ENCODE peak calls at places on chromosomes 12 and 14, in eight cellular contexts. One of them, this sample, is unnamed.
A peak's percentile ranks its signal among the peaks of the same experiment; 100 is the strongest.

GRCh38 chr12:87274594-87275245 is 754.5 kb downstream of the C12orf50 start:
- DNase-seq in right atrium auricular region: no peak
- DNase-seq in HT-29: peak; percentile 49
- DNase-seq in cardiac muscle cell: peak; percentile 60
- DNase-seq in RWPE1: peak; percentile 26
- DNase-seq in choroid plexus epithelial cell: peak; percentile 72
- DNase-seq in anterior cingulate cortex: no peak
- DNase-seq in NAMALWA: peak; percentile 58
- DNase-seq in this sample: peak; percentile 32

GRCh38 chr12:56120158-56120846 is 2.2 kb downstream of the ZC3H10 start:
- DNase-seq in right atrium auricular region: no peak
- DNase-seq in HT-29: no peak
- DNase-seq in cardiac muscle cell: no peak
- DNase-seq in RWPE1: peak; percentile 70
- DNase-seq in choroid plexus epithelial cell: peak; percentile 16
- DNase-seq in anterior cingulate cortex: no peak
- DNase-seq in NAMALWA: no peak
- DNase-seq in this sample: no peak

GRCh38 chr14:20802341-20803084 is at the start of gene RNASE1:
- DNase-seq in right atrium auricular region: peak; percentile 84
- DNase-seq in HT-29: no peak
- DNase-seq in cardiac muscle cell: peak; percentile 68
- DNase-seq in RWPE1: no peak
- DNase-seq in choroid plexus epithelial cell: no peak
- DNase-seq in anterior cingulate cortex: peak; percentile 32
- DNase-seq in NAMALWA: no peak
- DNase-seq in this sample: no peak

GRCh38 chr12:12331244-12331771 is 18.7 kb downstream of the MANSC1 start:
- DNase-seq in right atrium auricular region: no peak
- DNase-seq in HT-29: no peak
- DNase-seq in cardiac muscle cell: no peak
- DNase-seq in RWPE1: no peak
- DNase-seq in choroid plexus epithelial cell: peak; percentile 53
- DNase-seq in anterior cingulate cortex: peak; percentile 26
- DNase-seq in NAMALWA: no peak
- DNase-seq in this sample: no peak

GRCh38 chr14:69055125-69055524 is 76.0 kb upstream of the ACTN1 start:
- DNase-seq in right atrium auricular region: no peak
- DNase-seq in HT-29: no peak
- DNase-seq in cardiac muscle cell: peak; percentile 85
- DNase-seq in RWPE1: peak; percentile 53
- DNase-seq in choroid plexus epithelial cell: peak; percentile 98
- DNase-seq in anterior cingulate cortex: no peak
- DNase-seq in NAMALWA: no peak
- DNase-seq in this sample: no peak

GRCh38 chr14:102840115-102840514 is 62.9 kb downstream of the TRAF3 start:
- DNase-seq in right atrium auricular region: no peak
- DNase-seq in HT-29: no peak
- DNase-seq in cardiac muscle cell: no peak
- DNase-seq in RWPE1: no peak
- DNase-seq in choroid plexus epithelial cell: no peak
- DNase-seq in anterior cingulate cortex: no peak
- DNase-seq in NAMALWA: no peak
- DNase-seq in this sample: no peak

GRCh38 chr14:93095742-93096510 is 19.8 kb downstream of the ITPK1 start:
- DNase-seq in right atrium auricular region: no peak
- DNase-seq in HT-29: no peak
- DNase-seq in cardiac muscle cell: no peak
- DNase-seq in RWPE1: no peak
- DNase-seq in choroid plexus epithelial cell: no peak
- DNase-seq in anterior cingulate cortex: no peak
- DNase-seq in NAMALWA: no peak
- DNase-seq in this sample: no peak

GRCh38 chr12:30134229-30134628 is 350.5 kb upstream of the TMTC1 start:
- DNase-seq in right atrium auricular region: no peak
- DNase-seq in HT-29: peak; percentile 66
- DNase-seq in cardiac muscle cell: no peak
- DNase-seq in RWPE1: no peak
- DNase-seq in choroid plexus epithelial cell: no peak
- DNase-seq in anterior cingulate cortex: no peak
- DNase-seq in NAMALWA: peak; percentile 23
- DNase-seq in this sample: peak; percentile 24

GRCh38 chr14:75476274-75476995 is 45.8 kb upstream of the BATF start:
- DNase-seq in right atrium auricular region: no peak
- DNase-seq in HT-29: no peak
- DNase-seq in cardiac muscle cell: peak; percentile 34
- DNase-seq in RWPE1: no peak
- DNase-seq in choroid plexus epithelial cell: no peak
- DNase-seq in anterior cingulate cortex: no peak
- DNase-seq in NAMALWA: peak; percentile 34
- DNase-seq in this sample: no peak

GRCh38 chr14:21846227-21846885 is 172.7 kb upstream of the OR4E1 start:
- DNase-seq in right atrium auricular region: no peak
- DNase-seq in HT-29: peak; percentile 15
- DNase-seq in cardiac muscle cell: peak; percentile 17
- DNase-seq in RWPE1: peak; percentile 17
- DNase-seq in choroid plexus epithelial cell: peak; percentile 20
- DNase-seq in anterior cingulate cortex: no peak
- DNase-seq in NAMALWA: peak; percentile 70
- DNase-seq in this sample: peak; percentile 49

GRCh38 chr14:33408291-33408690 is 469.6 kb downstream of the NPAS3 start:
- DNase-seq in right atrium auricular region: no peak
- DNase-seq in HT-29: no peak
- DNase-seq in cardiac muscle cell: no peak
- DNase-seq in RWPE1: no peak
- DNase-seq in choroid plexus epithelial cell: no peak
- DNase-seq in anterior cingulate cortex: no peak
- DNase-seq in NAMALWA: no peak
- DNase-seq in this sample: no peak

GRCh38 chr14:71078481-71078880 is 171.2 kb downstream of the PCNX1 start:
- DNase-seq in right atrium auricular region: no peak
- DNase-seq in HT-29: no peak
- DNase-seq in cardiac muscle cell: no peak
- DNase-seq in RWPE1: no peak
- DNase-seq in choroid plexus epithelial cell: no peak
- DNase-seq in anterior cingulate cortex: no peak
- DNase-seq in NAMALWA: no peak
- DNase-seq in this sample: no peak

GRCh38 chr14:97713023-97713422 is 915.8 kb downstream of the VRK1 start:
- DNase-seq in right atrium auricular region: no peak
- DNase-seq in HT-29: no peak
- DNase-seq in cardiac muscle cell: no peak
- DNase-seq in RWPE1: peak; percentile 83
- DNase-seq in choroid plexus epithelial cell: no peak
- DNase-seq in anterior cingulate cortex: no peak
- DNase-seq in NAMALWA: no peak
- DNase-seq in this sample: no peak

GRCh38 chr12:66596189-66596588 is 82.7 kb downstream of the GRIP1 start:
- DNase-seq in right atrium auricular region: no peak
- DNase-seq in HT-29: no peak
- DNase-seq in cardiac muscle cell: peak; percentile 23
- DNase-seq in RWPE1: peak; percentile 34
- DNase-seq in choroid plexus epithelial cell: peak; percentile 65
- DNase-seq in anterior cingulate cortex: no peak
- DNase-seq in NAMALWA: no peak
- DNase-seq in this sample: no peak

GRCh38 chr12:46349253-46349652 is 23.3 kb downstream of the SLC38A2 start:
- DNase-seq in right atrium auricular region: no peak
- DNase-seq in HT-29: no peak
- DNase-seq in cardiac muscle cell: no peak
- DNase-seq in RWPE1: no peak
- DNase-seq in choroid plexus epithelial cell: no peak
- DNase-seq in anterior cingulate cortex: no peak
- DNase-seq in NAMALWA: no peak
- DNase-seq in this sample: no peak

GRCh38 chr12:112182499-112182898 is 57.1 kb downstream of the TRAFD1 start:
- DNase-seq in right atrium auricular region: no peak
- DNase-seq in HT-29: no peak
- DNase-seq in cardiac muscle cell: peak; percentile 73
- DNase-seq in RWPE1: no peak
- DNase-seq in choroid plexus epithelial cell: peak; percentile 38
- DNase-seq in anterior cingulate cortex: peak; percentile 84
- DNase-seq in NAMALWA: no peak
- DNase-seq in this sample: no peak

GRCh38 chr12:102171951-102172350 is 25.7 kb downstream of the PMCH start:
- DNase-seq in right atrium auricular region: no peak
- DNase-seq in HT-29: no peak
- DNase-seq in cardiac muscle cell: no peak
- DNase-seq in RWPE1: no peak
- DNase-seq in choroid plexus epithelial cell: peak; percentile 11
- DNase-seq in anterior cingulate cortex: no peak
- DNase-seq in NAMALWA: no peak
- DNase-seq in this sample: no peak

GRCh38 chr12:4566474-4566873 is 4.5 kb downstream of the DYRK4 start:
- DNase-seq in right atrium auricular region: no peak
- DNase-seq in HT-29: no peak
- DNase-seq in cardiac muscle cell: no peak
- DNase-seq in RWPE1: no peak
- DNase-seq in choroid plexus epithelial cell: no peak
- DNase-seq in anterior cingulate cortex: no peak
- DNase-seq in NAMALWA: peak; percentile 49
- DNase-seq in this sample: no peak

This sample was measured in MM.1S.